ENCODE peak calls at places on chromosomes 7 and 10, in six cellular contexts. D is AG09309, V is left ventricle myocardium inferior, Q is activated B cell treated with CpG ODN at 0.5 μM for 24 hours, H is heart left ventricle, Y is GM06990. J is an unnamed sample.
A peak's percentile ranks its signal among the peaks of the same experiment; 100 is the strongest.

GRCh38 chr7:49773082-49773938 is at the start of gene VWC2:
- DNase-seq in H (peak; percentile 57), D (no peak), Y (no peak), V (peak; percentile 52), Q (no peak), J (peak; percentile 45)

GRCh38 chr7:37495574-37496184 is 47.0 kb upstream of the ELMO1 start:
- DNase-seq in D (no peak), Q (no peak), Y (no peak), H (no peak), V (no peak), J (no peak)

GRCh38 chr10:44308935-44309334 is 76.0 kb downstream of the CXCL12 start:
- DNase-seq in Y (no peak), Q (no peak), V (no peak), H (no peak), D (no peak), J (no peak)

GRCh38 chr10:63915240-63915639 is 394.0 kb downstream of the REEP3 start:
- DNase-seq in H (no peak), V (no peak), Q (no peak), Y (no peak), D (no peak), J (no peak)

GRCh38 chr10:23058366-23058765 is 37.0 kb upstream of the MSRB2 start:
- DNase-seq in Q (no peak), Y (no peak), V (no peak), D (no peak), H (no peak), J (no peak)

GRCh38 chr7:34087892-34088891 is 182.9 kb downstream of the BMPER start:
- DNase-seq in Y (no peak), Q (no peak), H (no peak), D (no peak), V (no peak), J (no peak)

GRCh38 chr10:132306341-132306685 is 1.4 kb downstream of the STK32C start:
- DNase-seq in Q (no peak), D (no peak), Y (no peak), V (no peak), H (no peak), J (no peak)

GRCh38 chr7:116087291-116087690 is 56.7 kb upstream of the TFEC start:
- DNase-seq in D (no peak), Q (no peak), H (no peak), Y (no peak), V (no peak), J (no peak)

GRCh38 chr7:150448789-150449147 is 1.7 kb upstream of the GIMAP8 start:
- DNase-seq in V (peak; percentile 80), D (no peak), Q (peak; percentile 55), H (peak; percentile 85), Y (peak; percentile 64), J (peak; percentile 36)

GRCh38 chr7:40758590-40758989 is 623.8 kb downstream of the SUGCT start:
- DNase-seq in D (no peak), Y (no peak), Q (no peak), H (no peak), V (no peak), J (no peak)

GRCh38 chr10:31268616-31269303 is 50.3 kb upstream of the ZEB1 start:
- DNase-seq in V (no peak), Y (no peak), Q (no peak), H (no peak), D (no peak), J (no peak)

GRCh38 chr7:133491319-133491718 is 238.4 kb downstream of the EXOC4 start:
- DNase-seq in Y (no peak), D (no peak), V (no peak), H (no peak), Q (no peak), J (no peak)

GRCh38 chr10:43057231-43057711 is 19.6 kb upstream of the RET start:
- DNase-seq in H (no peak), Q (no peak), V (peak; percentile 4), Y (no peak), D (no peak), J (no peak)

GRCh38 chr7:28062197-28062988 is 118.2 kb downstream of the JAZF1 start:
- DNase-seq in Q (peak; percentile 33), D (no peak), V (peak; percentile 66), H (peak; percentile 42), Y (peak; percentile 4), J (peak; percentile 53)

GRCh38 chr10:121436630-121437311 is 161.5 kb downstream of the FGFR2 start:
- DNase-seq in Q (no peak), Y (no peak), H (no peak), V (no peak), D (no peak), J (no peak)

GRCh38 chr7:116509982-116510579 is 10.5 kb downstream of the CAV2 start:
- DNase-seq in V (no peak), D (no peak), Q (no peak), H (no peak), Y (no peak), J (no peak)

GRCh38 chr7:155639958-155640520 is 4.4 kb upstream of the RBM33 start:
- DNase-seq in Y (no peak), V (no peak), D (no peak), Q (no peak), H (no peak), J (no peak)

GRCh38 chr7:151000886-151001495 is 10.2 kb downstream of the NOS3 start:
- DNase-seq in H (no peak), V (no peak), D (no peak), Q (no peak), Y (no peak), J (no peak)

GRCh38 chr7:7653140-7653539 is 12.6 kb downstream of the UMAD1 start:
- DNase-seq in V (no peak), D (no peak), Q (no peak), H (no peak), Y (no peak), J (no peak)

GRCh38 chr7:36440880-36441279 is 51.2 kb downstream of the ANLN start:
- DNase-seq in Q (no peak), H (no peak), D (peak; percentile 13), Y (no peak), V (no peak), J (no peak)

GRCh38 chr7:51009716-51010496 is 227.2 kb upstream of the GRB10 start:
- DNase-seq in D (no peak), Q (no peak), V (no peak), Y (no peak), H (peak; percentile 58), J (no peak)

GRCh38 chr10:72171175-72171630 is 44.6 kb upstream of the ANAPC16 start:
- DNase-seq in Y (no peak), V (no peak), Q (no peak), D (peak; percentile 34), H (no peak), J (no peak)

GRCh38 chr10:86709786-86710185 is 41.5 kb downstream of the LDB3 start:
- DNase-seq in H (no peak), Q (no peak), D (no peak), V (no peak), Y (no peak), J (no peak)

GRCh38 chr10:46068117-46068516 is 22.0 kb upstream of the MSMB start:
- DNase-seq in D (no peak), H (no peak), Q (no peak), V (no peak), Y (no peak), J (no peak)

GRCh38 chr10:130516141-130516540 is 379.9 kb downstream of the GLRX3 start:
- DNase-seq in Y (no peak), V (no peak), D (no peak), H (no peak), Q (no peak), J (no peak)

GRCh38 chr10:130512936-130513335 is 376.7 kb downstream of the GLRX3 start:
- DNase-seq in D (no peak), H (no peak), V (no peak), Y (no peak), Q (no peak), J (no peak)

GRCh38 chr10:130511801-130512200 is 375.6 kb downstream of the GLRX3 start:
- DNase-seq in Q (no peak), H (no peak), Y (no peak), D (no peak), V (no peak), J (no peak)

GRCh38 chr10:130513686-130514476 is 377.7 kb downstream of the GLRX3 start:
- DNase-seq in H (no peak), V (no peak), D (no peak), Q (no peak), Y (no peak), J (no peak)

GRCh38 chr10:130515670-130516069 is 379.5 kb downstream of the GLRX3 start:
- DNase-seq in Y (no peak), Q (no peak), D (no peak), V (no peak), H (no peak), J (no peak)
- TF ChIP-seq CTCF in Y (no peak), Q (no peak), D (no peak), V (no peak), H (no peak), J (no peak)

DNA sequence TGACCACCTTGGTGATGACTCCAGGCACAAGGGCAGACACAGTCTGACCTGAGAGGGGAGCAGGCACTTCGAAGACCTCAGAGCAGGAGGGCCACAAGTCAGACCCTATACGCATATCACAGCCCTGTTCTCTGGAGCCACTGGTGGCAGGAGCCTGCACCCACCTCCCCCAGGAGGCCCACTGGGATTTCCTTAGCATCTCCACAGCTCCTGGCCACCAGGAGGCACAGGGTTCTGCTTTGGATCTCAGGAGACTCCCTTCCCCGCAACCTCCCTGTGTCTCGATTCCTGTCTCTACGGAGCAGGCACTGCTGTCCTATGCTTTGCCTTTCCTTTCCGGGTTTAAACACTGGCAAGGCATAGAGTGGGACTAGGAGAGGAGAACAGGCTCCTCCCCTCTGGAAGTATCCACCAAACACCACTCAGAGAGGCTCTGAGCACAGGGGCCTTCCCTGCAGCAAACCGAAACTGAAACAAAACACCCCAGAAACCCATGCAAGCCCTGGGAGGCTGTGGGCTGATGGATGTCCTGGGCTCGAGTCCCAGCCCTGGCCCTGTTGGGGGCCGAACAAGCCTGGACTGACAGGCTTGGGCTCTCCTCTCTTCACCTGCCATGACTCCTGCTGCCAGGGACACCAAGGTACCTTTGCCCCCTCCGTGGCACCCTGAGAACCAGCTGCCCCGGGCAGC is 166.3 kb downstream of the NEURL1 start:
- DNase-seq in Q (peak; percentile 24), H (peak; percentile 80), V (peak; percentile 59), Y (no peak), D (peak; percentile 79), J (no peak)
- TF ChIP-seq CTCF in Q (no peak), H (no peak), V (no peak), Y (no peak), D (peak; percentile 34), J (no peak)

DNA sequence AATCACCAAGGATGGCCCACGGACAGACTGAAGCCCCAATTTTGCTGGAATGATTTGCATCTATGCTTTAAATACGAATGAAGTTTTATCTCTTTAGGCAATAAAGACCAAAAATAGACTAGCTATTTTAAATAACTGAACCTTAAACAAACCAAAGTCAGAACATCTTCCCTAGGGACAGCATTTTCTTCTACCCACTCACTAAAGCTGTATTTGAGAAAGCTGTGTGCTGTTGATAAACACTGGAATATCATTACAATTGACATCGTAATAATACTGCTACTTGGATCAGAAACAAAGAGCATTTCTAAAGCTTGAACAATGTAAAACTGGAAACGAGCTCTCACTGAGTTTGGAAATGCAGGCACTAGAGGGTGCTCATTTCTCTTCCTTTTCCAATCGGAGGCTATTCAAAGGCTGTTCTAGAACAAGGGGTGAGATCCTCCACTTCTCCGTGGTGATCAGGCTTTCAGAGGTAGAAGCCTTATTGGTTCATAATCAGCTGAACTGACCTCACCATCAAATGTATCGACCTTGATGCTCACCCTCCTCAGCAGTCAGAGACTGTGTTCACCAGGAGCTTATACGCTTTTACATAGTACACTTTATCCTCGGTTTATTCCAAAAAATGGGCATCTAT is 225.3 kb upstream of the PRSS1 start:
- DNase-seq in D (no peak), V (no peak), H (no peak), Y (no peak), Q (no peak), J (no peak)
- TF ChIP-seq CTCF in D (peak; percentile 35), V (no peak), H (no peak), Y (no peak), Q (no peak), J (no peak)

GRCh38 chr10:113139695-113140094 is 189.6 kb downstream of the TCF7L2 start:
- DNase-seq in V (no peak), Y (no peak), D (no peak), Q (no peak), H (no peak), J (no peak)
- TF ChIP-seq CTCF in V (peak; percentile 20), Y (peak; percentile 11), D (peak; percentile 60), Q (no peak), H (no peak), J (no peak)

J was measured in mesothelial cell of epicardium.